ENCODE peak calls at places on chromosome 1, in eight cellular contexts. N, I, L, Y, F, J, C and O are unnamed samples.

GRCh38 chr1:156448134-156448967 is 52.2 kb downstream of the MEF2D start:
- DNase-seq in N (no peak), I (no peak), L (no peak), Y (no peak), F (no peak), J (no peak), C (no peak), O (no peak)

GRCh38 chr1:207813946-207814345 is 62.1 kb downstream of the CD46 start:
- DNase-seq in N (no peak), I (no peak), L (no peak), Y (no peak), F (no peak), J (no peak), C (no peak), O (no peak)

GRCh38 chr1:27882543-27882903 is 10.2 kb downstream of the THEMIS2 start:
- DNase-seq in N (no peak), I (no peak), L (no peak), Y (peak), F (no peak), J (no peak), C (no peak), O (no peak)

GRCh38 chr1:243397613-243398321 is 141.9 kb downstream of the SDCCAG8 start:
- DNase-seq in N (no peak), I (no peak), L (no peak), Y (no peak), F (no peak), J (no peak), C (no peak), O (no peak)

GRCh38 chr1:84012018-84012417 is 13.1 kb upstream of the TTLL7 start:
- DNase-seq in N (no peak), I (no peak), L (no peak), Y (no peak), F (no peak), J (no peak), C (no peak), O (no peak)

GRCh38 chr1:98323396-98323795 is 338.1 kb upstream of the SNX7 start:
- DNase-seq in N (no peak), I (peak), L (no peak), Y (no peak), F (no peak), J (no peak), C (peak), O (peak)

GRCh38 chr1:43622471-43622870 is 27.5 kb upstream of the KDM4A start:
- DNase-seq in N (no peak), I (no peak), L (no peak), Y (peak), F (no peak), J (no peak), C (no peak), O (no peak)

GRCh38 chr1:15808955-15809354 is 1.5 kb upstream of the UQCRHL start:
- DNase-seq in N (no peak), I (no peak), L (no peak), Y (no peak), F (no peak), J (no peak), C (peak), O (no peak)

GRCh38 chr1:79373481-79374132 is 367.1 kb upstream of the ADGRL4 start:
- DNase-seq in N (no peak), I (no peak), L (peak), Y (peak), F (no peak), J (no peak), C (no peak), O (no peak)

GRCh38 chr1:146012703-146013565 is 8.6 kb downstream of the HJV start:
- DNase-seq in N (no peak), I (peak), L (peak), Y (no peak), F (no peak), J (peak), C (peak), O (peak)

GRCh38 chr1:232034547-232034946 is 408.0 kb downstream of the DISC1 start:
- DNase-seq in N (no peak), I (no peak), L (no peak), Y (no peak), F (no peak), J (no peak), C (no peak), O (no peak)

GRCh38 chr1:89719502-89720306 is 86.8 kb downstream of the LRRC8C start:
- DNase-seq in N (no peak), I (no peak), L (no peak), Y (no peak), F (no peak), J (no peak), C (no peak), O (no peak)

GRCh38 chr1:31764307-31765040 is at the start of gene ADGRB2:
- DNase-seq in N (no peak), I (no peak), L (no peak), Y (peak), F (no peak), J (no peak), C (peak), O (no peak)

GRCh38 chr1:210633636-210634035 is 304.9 kb downstream of the HHAT start:
- DNase-seq in N (no peak), I (no peak), L (no peak), Y (no peak), F (no peak), J (no peak), C (no peak), O (no peak)

GRCh38 chr1:17826165-17826488 is 71.0 kb downstream of the ACTL8 start:
- DNase-seq in N (no peak), I (no peak), L (no peak), Y (no peak), F (peak), J (no peak), C (peak), O (no peak)

GRCh38 chr1:200015811-200016210 is 11.7 kb upstream of the NR5A2 start:
- DNase-seq in N (no peak), I (no peak), L (no peak), Y (no peak), F (no peak), J (no peak), C (no peak), O (no peak)

GRCh38 chr1:9659328-9659727 is 7.8 kb downstream of the PIK3CD start:
- DNase-seq in N (no peak), I (no peak), L (peak), Y (no peak), F (no peak), J (no peak), C (no peak), O (peak)

GRCh38 chr1:67314696-67315095 is 7.0 kb downstream of the IL12RB2 start:
- DNase-seq in N (no peak), I (no peak), L (no peak), Y (no peak), F (no peak), J (no peak), C (no peak), O (no peak)

GRCh38 chr1:219480011-219480410 is 132.9 kb downstream of the ZC3H11B start:
- DNase-seq in N (no peak), I (no peak), L (no peak), Y (no peak), F (no peak), J (no peak), C (no peak), O (no peak)

GRCh38 chr1:229812148-229812547 is 186.1 kb downstream of the URB2 start:
- DNase-seq in N (no peak), I (no peak), L (no peak), Y (no peak), F (no peak), J (no peak), C (no peak), O (no peak)

GRCh38 chr1:109249654-109250401 is 489 bp downstream of the CELSR2 start:
- DNase-seq in N (no peak), I (no peak), L (no peak), Y (peak), F (no peak), J (peak), C (no peak), O (no peak)

GRCh38 chr1:78279051-78279450 is 211.7 kb upstream of the PTGFR start:
- DNase-seq in N (no peak), I (no peak), L (peak), Y (no peak), F (no peak), J (no peak), C (no peak), O (peak)

GRCh38 chr1:151175910-151176309 is at the start of gene TMOD4:
- DNase-seq in N (no peak), I (no peak), L (no peak), Y (no peak), F (no peak), J (no peak), C (no peak), O (no peak)

GRCh38 chr1:230083746-230084407 is 16.8 kb downstream of the GALNT2 start:
- DNase-seq in N (no peak), I (no peak), L (no peak), Y (no peak), F (no peak), J (no peak), C (no peak), O (no peak)

GRCh38 chr1:108826081-108826635 is 30.7 kb downstream of the AKNAD1 start:
- DNase-seq in N (no peak), I (no peak), L (no peak), Y (no peak), F (no peak), J (no peak), C (no peak), O (no peak)

GRCh38 chr1:21217812-21218596 is 41.3 kb upstream of the EIF4G3 start:
- DNase-seq in N (no peak), I (peak), L (no peak), Y (peak), F (peak), J (no peak), C (peak), O (no peak)

GRCh38 chr1:58780586-58781452 is 3.0 kb downstream of the JUN start:
- DNase-seq in N (no peak), I (no peak), L (no peak), Y (no peak), F (no peak), J (no peak), C (peak), O (no peak)

GRCh38 chr1:61395156-61395555 is 312.8 kb downstream of the NFIA start:
- DNase-seq in N (no peak), I (no peak), L (no peak), Y (no peak), F (no peak), J (no peak), C (no peak), O (no peak)

GRCh38 chr1:63350320-63350719 is 17.1 kb upstream of the ALG6 start:
- DNase-seq in N (no peak), I (no peak), L (no peak), Y (no peak), F (no peak), J (no peak), C (no peak), O (no peak)

GRCh38 chr1:59473813-59474212 is 176.9 kb downstream of the FGGY start:
- DNase-seq in N (no peak), I (no peak), L (no peak), Y (no peak), F (no peak), J (no peak), C (no peak), O (no peak)

GRCh38 chr1:62746086-62746808 is 37.7 kb upstream of the ATG4C start:
- DNase-seq in N (no peak), I (no peak), L (peak), Y (no peak), F (no peak), J (no peak), C (no peak), O (peak)

GRCh38 chr1:118786454-118787155 is 201.5 kb downstream of the TBX15 start:
- DNase-seq in N (no peak), I (no peak), L (no peak), Y (no peak), F (no peak), J (no peak), C (no peak), O (no peak)

DNA sequence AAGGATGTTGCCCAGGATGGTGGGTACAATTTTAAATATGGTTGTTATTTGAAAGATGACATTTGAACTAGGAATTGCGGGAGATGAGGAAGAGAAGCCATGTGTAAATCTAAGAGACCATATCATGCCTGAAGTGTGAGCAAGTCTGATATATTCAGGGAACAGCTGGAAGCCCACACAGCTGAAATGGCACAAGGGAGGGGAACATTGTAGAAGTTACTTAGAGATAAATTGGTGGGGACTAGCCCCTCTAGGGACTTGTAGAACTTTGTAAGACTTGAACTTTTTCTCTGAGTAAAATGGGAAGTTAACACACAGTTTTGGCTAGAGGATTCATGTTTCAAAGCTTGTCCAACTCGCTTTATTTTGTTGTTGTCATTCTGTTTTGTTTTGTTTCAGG is 216.4 kb downstream of the FMN2 start:
- DNase-seq in N (no peak), I (no peak), L (no peak), Y (no peak), F (no peak), J (no peak), C (no peak), O (no peak)
- TF ChIP-seq CTCF in N (no peak), I (no peak), L (no peak), Y (no peak), F (no peak), J (no peak), C (no peak), O (no peak)

DNA sequence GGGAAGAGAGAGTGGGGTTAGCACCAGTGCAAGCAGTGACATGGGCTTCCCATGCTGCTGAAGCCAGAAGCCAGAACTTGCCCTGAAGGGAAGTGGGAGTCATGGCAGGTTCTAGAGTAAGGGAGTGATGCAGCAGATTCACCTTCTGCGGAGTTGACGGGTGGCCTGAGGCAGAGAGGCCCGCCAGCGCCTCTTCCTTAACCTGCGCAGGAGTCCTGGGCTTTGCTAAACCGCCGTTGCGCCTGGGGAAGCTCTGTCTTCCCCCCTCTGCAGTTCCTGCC is 67.2 kb downstream of the OBSCN start:
- DNase-seq in N (no peak), I (no peak), L (no peak), Y (no peak), F (no peak), J (peak), C (no peak), O (no peak)
- H3K4me3 ChIP-seq in N (peak), I (peak), L (peak), Y (peak), F (peak), J (peak), C (no peak), O (peak)

GRCh38 chr1:38141483-38141882 is 94.9 kb upstream of the POU3F1 start:
- DNase-seq in N (no peak), I (no peak), L (no peak), Y (no peak), F (no peak), J (no peak), C (no peak), O (no peak)

GRCh38 chr1:38137164-38137563 is 90.6 kb upstream of the POU3F1 start:
- DNase-seq in N (no peak), I (no peak), L (no peak), Y (no peak), F (no peak), J (no peak), C (no peak), O (no peak)

GRCh38 chr1:38135621-38136414 is 89.2 kb upstream of the POU3F1 start:
- DNase-seq in N (no peak), I (no peak), L (no peak), Y (no peak), F (no peak), J (no peak), C (no peak), O (no peak)

GRCh38 chr1:38140025-38140487 is 93.5 kb upstream of the POU3F1 start:
- DNase-seq in N (no peak), I (no peak), L (no peak), Y (no peak), F (no peak), J (no peak), C (peak), O (no peak)

DNA sequence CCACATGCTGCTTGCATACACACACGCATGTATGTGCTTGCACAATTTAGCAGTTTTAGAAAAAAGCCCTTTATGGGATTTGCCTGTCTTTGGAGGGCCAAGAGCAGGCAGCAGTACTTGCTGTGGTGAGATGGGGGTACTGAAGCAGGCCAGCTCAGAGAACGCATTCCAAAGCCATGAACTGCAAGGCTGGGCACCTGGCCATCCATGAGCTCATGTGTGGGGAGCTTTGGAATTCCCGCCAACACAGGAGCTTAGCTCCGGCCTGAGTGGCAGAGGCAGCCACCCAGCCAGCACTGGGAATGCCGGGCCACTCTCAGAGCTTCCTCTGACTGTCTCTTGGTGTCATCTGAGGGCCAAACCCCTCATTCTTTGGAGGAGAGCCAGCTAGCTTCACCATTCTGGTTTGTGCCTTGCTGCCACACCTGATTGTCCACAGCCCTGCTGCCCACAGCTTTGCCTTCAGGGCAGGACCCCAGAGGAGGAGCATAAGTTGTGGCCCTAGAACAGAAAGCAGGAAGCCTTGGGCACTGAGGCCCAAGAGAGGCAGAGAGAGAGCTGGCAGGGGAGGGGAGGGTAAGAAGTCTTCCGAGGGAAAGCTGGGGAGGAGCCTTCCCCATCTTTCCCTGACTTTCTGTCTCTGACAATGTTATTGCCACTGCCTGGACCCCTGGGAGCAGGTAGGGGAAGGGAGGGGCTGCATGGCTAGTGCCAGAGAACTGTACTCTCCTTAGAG is 92.1 kb upstream of the POU3F1 start:
- DNase-seq in N (no peak), I (peak), L (peak), Y (no peak), F (peak), J (peak), C (peak), O (peak)
- TF ChIP-seq CTCF in N (peak), I (peak), L (peak), Y (no peak), F (peak), J (no peak), C (no peak), O (peak)

GRCh38 chr1:174022976-174023277 is 770 bp upstream of the RC3H1 start:
- DNase-seq in N (no peak), I (no peak), L (no peak), Y (no peak), F (no peak), J (no peak), C (no peak), O (no peak)
- H3K4me3 ChIP-seq in N (peak), I (peak), L (no peak), Y (peak), F (peak), J (peak), C (peak), O (peak)

DNA sequence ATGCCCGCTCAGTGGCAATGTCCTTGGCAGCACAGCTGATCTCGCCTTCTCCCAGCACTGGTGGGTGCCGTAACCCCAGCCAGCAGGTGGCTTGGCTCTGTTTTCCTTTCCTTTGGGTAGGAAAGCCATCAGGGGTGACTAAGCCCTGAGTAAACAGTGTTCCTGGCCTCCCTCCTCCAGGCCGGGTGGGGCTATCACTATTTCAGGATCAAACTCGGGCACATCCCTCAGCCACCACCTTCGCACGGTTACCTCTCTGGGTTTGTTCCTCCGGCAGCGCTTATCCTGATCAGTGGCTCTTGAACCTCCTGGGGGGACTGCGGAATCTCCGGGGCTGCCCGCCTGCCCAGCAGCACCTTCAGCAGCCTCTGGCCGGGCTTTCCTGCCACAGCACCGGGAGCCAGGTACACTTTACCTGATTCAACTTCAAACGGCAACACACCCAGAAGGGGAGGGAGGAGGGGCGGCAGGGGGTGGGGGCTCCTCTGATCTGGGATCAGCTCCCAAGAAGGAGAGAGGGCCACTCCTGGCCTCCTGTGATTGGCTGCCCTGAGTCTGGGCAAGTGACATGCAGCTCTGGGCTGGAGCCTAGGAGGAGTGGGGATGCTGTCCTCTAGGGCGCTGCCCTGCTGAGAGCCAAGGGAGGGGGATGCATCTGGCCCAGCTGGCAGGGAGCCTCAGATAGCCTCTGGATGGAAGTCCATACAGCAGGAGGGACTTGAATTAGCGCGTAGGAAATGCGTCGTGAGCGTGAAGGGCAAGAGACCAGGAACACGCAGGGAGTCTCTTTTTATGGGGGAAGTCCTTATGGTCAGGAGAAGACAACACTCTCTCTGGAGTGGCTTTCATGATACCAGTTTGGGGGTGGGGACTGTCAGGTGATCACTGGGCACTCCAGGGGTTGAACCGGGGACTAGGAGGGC is at the start of gene ASCL5:
- DNase-seq in N (no peak), I (no peak), L (no peak), Y (no peak), F (peak), J (no peak), C (peak), O (no peak)
- TF ChIP-seq CTCF in N (no peak), I (no peak), L (peak), Y (no peak), F (no peak), J (no peak), C (peak), O (no peak)

DNA sequence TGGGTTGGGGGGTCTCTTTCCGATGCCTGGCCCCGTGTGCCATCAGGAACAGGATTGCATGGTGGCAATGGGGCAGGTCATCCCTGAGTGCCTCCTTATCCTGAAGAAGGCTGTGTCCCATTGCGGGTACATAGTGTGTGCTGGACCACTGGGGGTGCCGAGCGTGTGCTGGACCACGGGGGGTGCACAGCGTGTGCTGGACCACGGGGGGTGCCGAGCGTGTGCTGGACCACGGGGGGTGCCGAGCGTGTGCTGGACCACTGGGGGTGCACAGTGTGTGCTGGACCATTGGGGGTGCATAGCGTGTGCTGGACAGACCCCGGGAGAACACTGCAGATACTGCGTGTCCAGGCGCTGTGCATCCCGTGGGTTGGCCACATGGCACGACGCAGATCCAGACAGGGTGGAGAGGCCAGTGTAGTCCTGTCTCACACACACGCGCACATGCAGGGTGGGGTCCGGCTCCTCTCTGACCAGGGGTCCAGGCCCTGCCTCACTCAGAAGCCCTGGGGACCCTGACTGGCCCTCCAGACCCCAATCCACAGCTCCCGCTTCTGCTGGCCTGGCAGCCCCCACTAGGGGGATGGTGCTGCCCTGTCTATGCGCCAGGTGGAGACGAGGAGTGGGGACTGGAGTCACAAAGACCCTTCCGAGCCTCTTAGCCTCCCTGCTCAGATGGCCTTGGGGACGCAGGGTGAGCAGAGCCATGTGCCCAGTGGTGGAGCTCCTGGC is 4.3 kb downstream of the SCNN1D start:
- DNase-seq in N (no peak), I (no peak), L (no peak), Y (no peak), F (no peak), J (no peak), C (no peak), O (no peak)
- H3K4me3 ChIP-seq in N (no peak), I (no peak), L (no peak), Y (no peak), F (no peak), J (no peak), C (no peak), O (no peak)

GRCh38 chr1:23804183-23804582 is 3.6 kb upstream of the GALE start:
- DNase-seq in N (no peak), I (no peak), L (no peak), Y (no peak), F (no peak), J (no peak), C (no peak), O (no peak)
- TF ChIP-seq CTCF in N (no peak), I (no peak), L (peak), Y (no peak), F (no peak), J (no peak), C (no peak), O (peak)